ENCODE peak calls at places on chromosomes 13 and 19, in five cellular contexts. V is lung; B is cardiac muscle cell; P is CD8-positive, alpha-beta T cell; R is PC-9. S is an unnamed sample. For H3K4me1 and H3K9me3, the result is how much of the 10 kb centered on the place peaks cover.

GRCh38 chr19:33436360-33437345 is 63.1 kb downstream of the CEBPG start:
- DNase-seq in P (no peak), B (no peak), V (no peak), R (no peak), S (no peak)

GRCh38 chr19:9362905-9363304 is at the start of gene ZNF177:
- DNase-seq in B (no peak), V (no peak), P (no peak), R (no peak), S (no peak)

GRCh38 chr13:26025771-26026170 is 26.0 kb downstream of the SHISA2 start:
- DNase-seq in P (no peak), B (peak), V (no peak), R (no peak), S (no peak)

GRCh38 chr13:110714798-110715394 is 1.4 kb downstream of the ING1 start:
- DNase-seq in P (peak), V (peak), R (no peak), B (peak), S (peak)

GRCh38 chr13:19822673-19823072 is 39.9 kb upstream of the PSPC1 start:
- DNase-seq in B (no peak), V (no peak), R (no peak), P (no peak), S (no peak)

GRCh38 chr13:85853161-85853894 is 54.1 kb upstream of the SLITRK6 start:
- DNase-seq in R (no peak), V (no peak), P (no peak), B (no peak), S (no peak)

GRCh38 chr13:100138859-100139491 is 50.1 kb downstream of the PCCA start:
- DNase-seq in R (no peak), B (no peak), P (no peak), V (no peak), S (no peak)

GRCh38 chr13:45718063-45718462 is 15.9 kb downstream of the CBY2 start:
- DNase-seq in V (no peak), R (no peak), P (no peak), B (peak), S (no peak)

GRCh38 chr19:6464070-6464873 is at the start of gene CRB3:
- DNase-seq in P (peak), V (peak), B (no peak), R (peak), S (peak)

GRCh38 chr13:50094615-50095293 is 79.5 kb downstream of the KCNRG start:
- DNase-seq in R (no peak), P (no peak), B (no peak), V (no peak), S (no peak)

GRCh38 chr19:45037393-45038169 is 1.3 kb upstream of the CLASRP start:
- DNase-seq in P (no peak), R (no peak), B (no peak), V (no peak), S (no peak)

GRCh38 chr13:36329355-36329754 is 16.8 kb downstream of the SPART start:
- DNase-seq in P (no peak), B (no peak), R (no peak), V (no peak), S (no peak)

GRCh38 chr19:8926341-8926740 is 83.9 kb downstream of the MUC16 start:
- DNase-seq in R (no peak), P (no peak), B (no peak), V (no peak), S (no peak)

GRCh38 chr19:15576526-15577156 is 38.4 kb upstream of the CYP4F8 start:
- DNase-seq in V (no peak), P (no peak), B (no peak), R (no peak), S (no peak)

GRCh38 chr13:30396434-30397075 is 25.7 kb upstream of the UBE2L5 start:
- DNase-seq in P (peak), V (no peak), R (no peak), B (no peak), S (no peak)

GRCh38 chr13:30398601-30399072 is 23.7 kb upstream of the UBE2L5 start:
- DNase-seq in P (no peak), B (no peak), R (no peak), V (no peak), S (no peak)

GRCh38 chr13:30394798-30395191 is 27.5 kb upstream of the UBE2L5 start:
- DNase-seq in P (no peak), B (no peak), R (no peak), V (no peak), S (no peak)

GRCh38 chr13:30400376-30400775 is 21.9 kb upstream of the UBE2L5 start:
- DNase-seq in V (no peak), R (no peak), B (no peak), P (no peak), S (no peak)

DNA sequence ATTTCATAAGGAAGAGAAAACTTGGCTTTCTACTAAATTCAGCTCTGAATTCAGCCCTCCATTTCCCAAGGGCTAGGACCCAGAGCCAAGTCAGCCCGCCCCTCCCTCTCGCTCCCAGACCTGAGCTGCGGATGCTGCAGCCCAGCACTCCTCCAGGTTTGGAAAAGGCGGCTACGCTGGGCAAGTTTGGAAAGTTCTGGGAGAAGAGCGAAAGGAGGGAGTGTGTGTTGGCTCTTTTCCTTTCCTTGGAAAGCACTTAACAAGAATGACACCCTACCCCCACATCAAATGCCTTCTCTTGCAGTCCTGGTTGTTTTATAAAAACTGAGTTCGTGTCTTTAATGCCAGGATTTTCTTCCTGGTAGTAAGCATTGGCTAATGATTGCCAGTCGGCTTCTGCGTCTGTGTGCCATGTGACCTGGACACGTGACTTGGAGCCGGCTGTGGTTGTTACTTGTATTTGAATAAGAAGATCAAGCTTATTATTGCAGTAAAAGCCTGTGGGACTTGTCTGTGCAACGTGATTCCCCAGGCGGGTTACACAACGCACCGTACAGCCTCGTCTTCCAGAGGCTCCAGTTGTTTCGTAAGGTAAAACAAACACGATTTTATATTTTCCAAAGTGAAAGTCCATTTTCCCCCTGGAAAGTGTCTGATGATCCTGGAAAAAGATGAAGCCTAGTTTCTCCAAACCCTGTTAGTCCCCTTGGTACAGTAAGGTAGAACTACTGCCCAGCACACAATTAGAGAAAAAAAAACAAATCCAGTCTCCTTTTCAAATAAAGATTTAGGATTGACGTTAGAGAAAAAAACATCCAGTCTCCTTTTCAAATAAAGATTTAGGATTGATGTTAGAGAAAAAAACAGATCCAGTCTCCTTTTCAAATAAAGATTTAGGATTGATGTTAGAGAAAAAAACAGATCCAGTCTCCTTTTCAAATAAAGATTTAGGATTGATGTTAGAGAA is 26.8 kb upstream of the UBE2L5 start:
- DNase-seq in B (peak), R (peak), P (peak), V (peak), S (peak)
- TF ChIP-seq CTCF in B (no peak), R (no peak), P (no peak), V (no peak), S (no peak)

GRCh38 chr13:40063743-40064142 is 408.3 kb downstream of the COG6 start:
- DNase-seq in V (no peak), P (no peak), R (no peak), B (no peak), S (peak)
- H3K4me1 ChIP-seq in V (under half), P (under half), R (under half), B (under half), S (under half)

GRCh38 chr13:29105779-29106178 is 285.6 kb downstream of the MTUS2 start:
- DNase-seq in V (no peak), B (peak), R (no peak), P (no peak), S (no peak)
- H3K9me3 ChIP-seq in V (under half), B (under half), R (under half), P (under half), S (under half)

GRCh38 chr19:56608274-56608964 is 13.3 kb downstream of the ZNF71 start:
- DNase-seq in B (no peak), R (no peak), P (no peak), V (no peak), S (no peak)

GRCh38 chr19:56612737-56613136 is 17.6 kb downstream of the ZNF71 start:
- DNase-seq in V (no peak), R (no peak), B (no peak), P (no peak), S (no peak)

GRCh38 chr19:56613639-56614038 is 18.5 kb downstream of the ZNF71 start:
- DNase-seq in P (no peak), B (no peak), R (no peak), V (no peak), S (no peak)

DNA sequence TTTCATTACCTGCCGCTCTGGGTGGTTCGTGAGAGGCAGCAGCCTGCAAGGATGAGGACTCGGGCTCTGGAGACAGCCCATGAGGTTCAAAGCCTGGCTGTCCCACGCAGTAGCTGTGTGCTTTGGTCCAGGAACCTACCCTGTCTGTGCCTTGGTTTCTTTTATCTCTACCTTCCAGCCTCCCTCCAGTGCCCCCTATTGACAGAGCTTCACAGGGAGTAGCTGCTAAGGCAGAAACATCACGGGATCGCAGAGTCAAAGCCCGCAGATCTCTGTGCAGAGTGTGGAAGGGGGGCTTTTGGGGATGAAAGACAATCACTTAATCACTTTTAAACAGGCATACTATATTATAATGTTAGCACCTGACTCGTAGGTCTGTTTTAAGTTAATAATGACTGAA is 16.2 kb downstream of the ZNF71 start:
- DNase-seq in R (no peak), P (no peak), B (no peak), V (no peak), S (no peak)
- TF ChIP-seq CTCF in R (no peak), P (no peak), B (no peak), V (no peak), S (no peak)

GRCh38 chr13:98447881-98448641 is 128.8 kb downstream of the STK24 start:
- DNase-seq in P (no peak), R (no peak), V (no peak), B (peak), S (no peak)
- H3K4me1 ChIP-seq in P (under half), R (under half), V (under half), B (under half), S (under half)

DNA sequence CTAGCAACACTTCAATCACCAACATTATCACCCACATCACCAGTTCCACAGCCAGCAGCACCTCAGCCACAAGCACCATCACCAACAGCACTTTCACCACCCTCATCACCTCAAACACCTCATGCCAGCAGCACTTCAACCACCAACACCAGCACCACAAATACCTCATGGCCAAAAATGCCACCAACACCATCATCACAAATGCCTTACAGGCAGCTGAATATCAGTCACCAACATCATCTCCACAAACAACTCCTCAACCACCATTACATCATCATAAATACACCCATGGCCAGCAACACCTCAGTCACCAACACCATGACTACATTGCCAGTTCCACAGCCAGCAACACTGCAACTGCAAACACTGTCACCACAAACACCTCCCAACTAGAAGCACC is 10.4 kb downstream of the FCER2 start:
- DNase-seq in V (no peak), R (no peak), B (no peak), P (peak), S (no peak)
- H3K9me3 ChIP-seq in V (under half), R (under half), B (under half), P (under half), S (under half)